ENCODE peak calls at places on chromosomes 2 and 18, in six cellular contexts. E is CD4-positive, alpha-beta T cell; G is kidney tubule cell; J is stomach; S is activated CD4-positive, alpha-beta T cell treated with anti-CD3 and anti-CD28 coated beads for 36 hours; P is endothelial cell. X is an unnamed sample.

GRCh38 chr2:236763821-236764220 is 194.2 kb downstream of the ACKR3 start:
- DNase-seq in E (no peak), G (no peak), J (no peak), S (no peak), P (no peak), X (no peak)

GRCh38 chr18:54647176-54647575 is 56.1 kb downstream of the DYNAP start:
- DNase-seq in E (no peak), G (peak), J (no peak), S (peak), P (peak), X (no peak)

GRCh38 chr2:118668431-118669424 is 178.7 kb downstream of the EN1 start:
- DNase-seq in E (no peak), G (peak), J (no peak), S (no peak), P (no peak), X (no peak)

GRCh38 chr2:11373096-11373495 is 28.7 kb upstream of the ROCK2 start:
- DNase-seq in E (no peak), G (no peak), J (no peak), S (no peak), P (no peak), X (no peak)

GRCh38 chr2:23940262-23940975 is at the start of gene UBXN2A:
- DNase-seq in E (peak), G (peak), J (peak), S (peak), P (peak), X (peak)

GRCh38 chr2:36663851-36664715 is 32.4 kb upstream of the VIT start:
- DNase-seq in E (no peak), G (peak), J (no peak), S (peak), P (no peak), X (peak)

GRCh38 chr2:75709297-75709696 is 1.4 kb downstream of the GCFC2 start:
- DNase-seq in E (no peak), G (peak), J (no peak), S (no peak), P (no peak), X (no peak)

GRCh38 chr2:101625387-101625786 is 72.1 kb upstream of the MAP4K4 start:
- DNase-seq in E (no peak), G (no peak), J (no peak), S (no peak), P (no peak), X (no peak)

GRCh38 chr2:240891492-240892340 is 4.2 kb downstream of the MAB21L4 start:
- DNase-seq in E (no peak), G (no peak), J (no peak), S (no peak), P (no peak), X (no peak)

GRCh38 chr2:133541797-133542196 is 26.5 kb downstream of the NCKAP5 start:
- DNase-seq in E (no peak), G (no peak), J (no peak), S (no peak), P (no peak), X (no peak)

GRCh38 chr2:28442328-28442727 is 49.7 kb downstream of the FOSL2 start:
- DNase-seq in E (no peak), G (peak), J (no peak), S (no peak), P (no peak), X (no peak)

GRCh38 chr2:69704446-69704845 is 37.5 kb upstream of the ANXA4 start:
- DNase-seq in E (no peak), G (no peak), J (no peak), S (no peak), P (no peak), X (no peak)

GRCh38 chr2:240463274-240463865 is 27.9 kb downstream of the GPC1 start:
- DNase-seq in E (no peak), G (no peak), J (peak), S (peak), P (no peak), X (no peak)

GRCh38 chr2:152036611-152037469 is 62.0 kb downstream of the CACNB4 start:
- DNase-seq in E (peak), G (peak), J (peak), S (peak), P (peak), X (peak)

GRCh38 chr2:15184491-15184890 is 376.6 kb downstream of the NBAS start:
- DNase-seq in E (no peak), G (no peak), J (no peak), S (no peak), P (no peak), X (no peak)

X was measured in mucosa of gallbladder.